ENCODE peak calls at places on chromosomes 11 and 22, in eight cellular contexts. Q is H1, X is IMR-90, P is HCT116, N is ovary, A is uterus, L is suprapubic skin, O is breast epithelium. J is an unnamed sample. For H3K4me1, the result is how much of the 10 kb centered on the place peaks cover.

GRCh38 chr11:82003671-82004148 is 730.0 kb downstream of the FAM181B start:
- DNase-seq in X (no peak), N (no peak), P (no peak), Q (no peak), L (no peak), A (no peak), O (no peak), J (no peak)

GRCh38 chr11:86888164-86888977 is 66.8 kb downstream of the FZD4 start:
- DNase-seq in L (no peak), Q (no peak), P (no peak), N (no peak), X (peak), O (no peak), A (no peak), J (no peak)

GRCh38 chr11:93279911-93280347 is 50.6 kb upstream of the DEUP1 start:
- DNase-seq in X (no peak), Q (no peak), N (no peak), A (no peak), L (no peak), P (no peak), O (no peak), J (no peak)

GRCh38 chr22:44570476-44571445 is 72.7 kb upstream of the RTL6 start:
- DNase-seq in L (peak), N (no peak), X (no peak), Q (no peak), P (no peak), O (no peak), A (no peak), J (peak)

GRCh38 chr11:126160345-126161145 is 50.9 kb downstream of the RPUSD4 start:
- DNase-seq in A (no peak), L (no peak), Q (no peak), P (no peak), X (no peak), N (no peak), O (no peak), J (no peak)

GRCh38 chr22:44691796-44692661 is 10.0 kb upstream of the PRR5 start:
- DNase-seq in L (no peak), P (no peak), Q (no peak), X (no peak), O (no peak), N (no peak), A (no peak), J (no peak)

GRCh38 chr11:23123766-23124165 is 263.5 kb upstream of the CCDC179 start:
- DNase-seq in N (no peak), X (peak), A (no peak), Q (no peak), P (no peak), L (no peak), O (no peak), J (no peak)

GRCh38 chr11:131723088-131723487 is 352.7 kb downstream of the NTM start:
- DNase-seq in X (no peak), L (no peak), A (no peak), N (no peak), Q (no peak), O (no peak), P (no peak), J (no peak)

GRCh38 chr11:2964782-2965181 is 27.3 kb downstream of the NAP1L4 start:
- DNase-seq in X (no peak), Q (no peak), L (no peak), N (no peak), O (no peak), P (no peak), A (no peak), J (no peak)
- TF ChIP-seq POLR2A in X (no peak), Q (no peak), L (no peak), N (no peak), O (no peak), P (no peak), A (no peak), J (no peak)

DNA sequence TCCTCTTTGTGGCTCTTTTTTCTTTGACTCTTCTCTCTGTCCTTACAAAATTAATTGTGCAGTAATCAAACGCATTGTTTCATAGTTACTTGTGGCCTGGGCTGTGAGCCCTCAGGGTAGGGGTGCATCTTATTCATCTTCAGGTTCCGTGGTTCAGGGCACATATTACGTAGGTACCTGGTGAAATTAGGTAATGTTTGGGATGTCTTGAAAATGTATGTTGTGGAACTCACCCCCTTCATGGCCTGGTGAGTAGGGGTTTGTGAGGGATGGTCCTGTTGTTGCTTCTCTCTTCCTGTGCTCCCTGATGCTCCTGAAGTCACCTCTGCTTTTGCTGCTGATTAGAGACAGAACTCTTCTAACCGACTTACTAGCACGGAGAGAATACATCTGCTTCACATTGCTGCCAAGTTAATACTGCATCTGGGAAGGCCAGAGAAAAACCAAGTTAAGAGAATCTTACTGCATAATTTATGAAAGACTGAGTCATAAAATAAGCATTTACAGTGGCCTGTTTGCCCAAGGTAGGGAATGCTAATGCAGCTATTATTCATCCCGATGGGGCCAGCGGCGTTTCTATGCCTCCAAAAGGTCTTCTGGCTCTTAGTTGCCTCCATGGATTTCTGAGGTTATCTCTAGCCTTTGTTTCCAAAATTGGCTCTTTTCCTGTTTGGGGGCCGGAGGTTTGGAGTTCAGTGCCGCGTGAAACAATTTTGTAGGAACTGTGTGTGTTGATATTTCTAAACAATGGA is 66.9 kb downstream of the TBC1D22A start:
- DNase-seq in L (no peak), X (peak), O (no peak), N (no peak), Q (no peak), A (no peak), P (no peak), J (no peak)
- H3K4me3 ChIP-seq in L (no peak), X (no peak), O (no peak), N (no peak), Q (no peak), A (no peak), P (no peak), J (no peak)

GRCh38 chr11:3865388-3866193 is 10.1 kb downstream of the STIM1 start:
- DNase-seq in L (no peak), Q (no peak), O (no peak), N (no peak), X (peak), A (no peak), P (no peak), J (no peak)

GRCh38 chr11:3857628-3858027 is 2.2 kb downstream of the STIM1 start:
- DNase-seq in X (no peak), P (no peak), O (no peak), N (no peak), Q (no peak), L (no peak), A (no peak), J (no peak)

GRCh38 chr11:3860360-3860759 is 4.9 kb downstream of the STIM1 start:
- DNase-seq in L (no peak), P (no peak), N (no peak), Q (no peak), X (peak), O (no peak), A (no peak), J (no peak)

GRCh38 chr11:3859373-3859881 is 4.0 kb downstream of the STIM1 start:
- DNase-seq in O (no peak), Q (no peak), A (no peak), P (no peak), X (no peak), L (no peak), N (no peak), J (no peak)

GRCh38 chr11:3861698-3862097 is 6.2 kb downstream of the STIM1 start:
- DNase-seq in L (no peak), A (no peak), O (no peak), X (no peak), Q (no peak), P (no peak), N (no peak), J (no peak)
- H3K4me1 ChIP-seq in L (half or more), A (under half), O (under half), X (under half), Q (under half), P (under half), N (under half), J (under half)

GRCh38 chr11:820655-821512 is 2.2 kb downstream of the PNPLA2 start:
- DNase-seq in A (no peak), O (peak), L (peak), P (no peak), Q (no peak), X (peak), N (peak), J (no peak)

GRCh38 chr11:821513-822371 is 3.0 kb downstream of the PNPLA2 start:
- DNase-seq in A (no peak), P (no peak), Q (no peak), O (no peak), X (no peak), L (no peak), N (peak), J (no peak)

GRCh38 chr11:818396-819128 is at the start of gene PNPLA2:
- DNase-seq in Q (no peak), N (peak), P (no peak), A (peak), O (peak), L (no peak), X (no peak), J (peak)

GRCh38 chr11:819129-819931 is 616 bp downstream of the PNPLA2 start:
- DNase-seq in O (peak), P (no peak), X (peak), A (peak), N (peak), Q (no peak), L (peak), J (peak)

DNA sequence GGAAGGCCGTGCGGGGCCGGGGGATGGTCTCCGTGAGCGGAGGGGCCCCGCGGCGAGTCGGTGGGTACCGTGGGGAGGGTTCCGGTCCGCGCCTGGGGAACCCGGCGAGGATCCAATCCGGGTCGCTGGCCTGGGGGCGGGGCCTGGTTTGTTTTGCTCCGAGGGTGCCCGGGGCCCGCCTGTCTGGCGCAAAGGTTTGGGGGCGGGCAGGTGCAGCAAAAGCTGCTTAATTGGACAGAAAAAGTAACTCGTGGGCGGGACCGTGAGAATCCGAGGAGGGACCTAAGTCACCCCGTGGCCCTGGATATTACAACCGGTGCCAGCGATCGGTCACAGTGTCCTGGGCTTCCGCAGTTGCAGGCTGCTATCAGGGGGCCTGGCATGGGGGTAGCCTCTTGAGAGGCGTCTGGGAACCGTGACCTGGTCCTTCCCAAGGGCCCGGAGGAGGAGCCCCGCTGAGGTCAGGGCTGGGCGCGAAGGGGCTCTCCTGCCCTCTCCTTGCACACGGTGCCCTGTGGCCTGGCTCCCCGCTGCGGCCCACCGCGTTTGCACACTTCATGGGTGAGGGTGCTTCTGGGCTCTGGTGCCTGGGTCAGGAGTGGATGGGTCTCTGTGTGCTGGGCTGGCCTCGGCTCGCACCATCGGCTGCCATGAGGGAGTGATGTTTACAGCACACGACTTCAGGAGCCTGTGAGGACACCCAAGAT is 1.4 kb downstream of the PNPLA2 start:
- DNase-seq in Q (no peak), X (peak), N (peak), O (peak), A (peak), L (peak), P (peak), J (peak)
- TF ChIP-seq POLR2A in Q (no peak), X (no peak), N (no peak), O (no peak), A (no peak), L (no peak), P (no peak), J (peak)

DNA sequence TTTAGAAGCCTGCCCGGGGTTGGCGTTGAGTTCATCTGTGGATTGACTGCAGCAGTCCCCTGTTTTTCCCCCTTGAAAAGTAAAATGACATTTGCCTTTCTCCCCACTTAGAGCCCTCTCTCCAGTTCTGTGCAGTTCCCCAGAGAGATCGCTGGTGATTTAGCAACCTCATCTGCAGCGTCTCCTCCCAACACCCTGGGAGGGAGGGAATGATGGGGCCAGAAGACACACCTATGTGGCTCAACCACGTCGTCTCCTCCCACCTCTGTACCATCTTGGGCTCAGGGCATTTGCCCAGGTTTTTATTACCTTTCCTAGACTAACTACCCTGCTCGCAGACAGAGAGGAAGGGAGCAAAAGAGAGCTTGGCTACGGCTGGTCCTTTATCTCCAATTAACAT is 73.4 kb downstream of the DSCAML1 start:
- DNase-seq in A (no peak), X (no peak), Q (no peak), O (no peak), P (no peak), N (no peak), L (no peak), J (no peak)
- H3K4me3 ChIP-seq in A (no peak), X (no peak), Q (no peak), O (no peak), P (no peak), N (no peak), L (no peak), J (no peak)

DNA sequence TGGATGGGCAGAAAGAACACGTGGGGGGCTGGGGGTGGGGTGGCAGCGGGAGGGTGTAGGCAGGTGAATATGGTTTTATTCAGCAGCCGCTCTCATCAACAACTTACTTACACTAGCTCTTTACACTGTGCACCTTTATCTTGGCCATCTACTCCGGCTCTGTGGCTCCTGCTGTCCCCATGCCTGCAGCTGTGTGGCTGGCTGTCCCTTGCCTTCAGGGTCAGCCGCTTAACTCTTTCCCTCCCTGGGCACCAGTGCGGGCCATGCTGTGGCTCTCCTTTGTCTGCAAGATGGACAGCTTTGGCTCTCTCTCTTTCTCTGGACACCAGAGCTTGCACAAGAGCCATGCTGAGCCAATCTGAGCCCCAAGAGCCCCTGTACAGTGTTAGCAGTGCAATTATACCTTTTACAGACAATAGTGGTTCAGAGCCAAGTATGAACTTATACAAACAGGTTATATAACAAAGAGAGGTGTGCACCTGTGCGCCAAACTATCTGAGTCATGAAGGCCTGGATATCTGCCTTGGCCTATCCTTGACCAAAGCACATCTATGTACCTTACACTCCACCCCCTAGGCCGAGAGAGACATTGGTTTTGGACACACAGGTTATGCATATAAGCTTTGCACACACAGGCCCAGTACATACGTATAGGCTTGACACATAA is 94.3 kb upstream of the CTSC start:
- DNase-seq in O (no peak), L (no peak), N (no peak), P (no peak), A (no peak), X (no peak), Q (no peak), J (no peak)
- H3K4me1 ChIP-seq in O (under half), L (under half), N (under half), P (under half), A (under half), X (under half), Q (under half), J (under half)

GRCh38 chr11:32893947-32894827 is 1.6 kb downstream of the QSER1 start:
- DNase-seq in Q (no peak), O (peak), A (peak), P (peak), X (peak), N (no peak), L (no peak), J (peak)
- TF ChIP-seq POLR2A in Q (peak), O (no peak), A (no peak), P (peak), X (peak), N (peak), L (no peak), J (no peak)

DNA sequence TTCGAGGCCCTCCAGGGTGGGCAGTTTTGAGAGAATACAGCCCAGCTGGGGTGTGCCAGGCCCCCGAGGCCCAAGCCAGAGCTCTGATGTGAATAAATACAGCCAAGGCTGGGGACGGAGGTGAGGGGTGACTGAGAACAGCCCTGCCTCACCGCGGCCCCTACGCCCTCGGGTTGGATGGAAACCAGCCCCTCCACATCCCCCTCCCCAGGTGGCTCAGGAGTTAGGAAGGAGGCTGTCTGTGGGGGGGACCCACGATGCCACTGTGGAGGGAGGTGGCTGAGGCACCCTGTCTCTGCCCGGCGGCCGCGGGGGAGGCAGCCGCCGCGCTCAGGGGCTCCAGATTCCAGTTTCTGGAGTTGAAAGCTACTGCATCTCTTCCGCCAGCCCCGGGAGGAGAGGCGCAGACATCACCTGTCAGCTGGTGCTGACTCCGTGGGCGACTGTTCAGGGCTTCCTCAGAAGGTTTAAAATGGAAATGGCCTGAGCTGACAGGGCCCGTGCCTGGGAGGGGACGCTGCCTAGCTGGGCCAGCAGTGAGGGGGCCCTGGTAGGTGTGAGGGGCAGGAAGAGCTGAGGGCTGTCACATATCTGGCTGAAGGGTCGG is 1.4 kb downstream of the FLRT1 start:
- DNase-seq in Q (no peak), A (no peak), N (no peak), O (no peak), P (no peak), L (no peak), X (no peak), J (no peak)
- H3K4me3 ChIP-seq in Q (peak), A (no peak), N (no peak), O (peak), P (no peak), L (peak), X (no peak), J (no peak)